ENCODE peak calls at places on chromosomes 2 and 18, in seven cellular contexts. O is A549, J is transverse colon, P is K562, S is right lobe of liver, B is GM12878, V is IMR-90. D is an unnamed sample.
A peak's percentile ranks its signal among the peaks of the same experiment; 100 is the strongest.

GRCh38 chr2:158049129-158049855 is 52.4 kb upstream of the UPP2 start:
- DNase-seq in V (no peak), S (no peak), B (no peak), P (no peak), O (no peak), J (no peak), D (no peak)

GRCh38 chr2:232574674-232575403 is 24.4 kb downstream of the EIF4E2 start:
- DNase-seq in B (no peak), O (no peak), J (no peak), P (no peak), S (no peak), V (peak; percentile 83), D (no peak)

GRCh38 chr18:54662986-54663385 is 71.9 kb downstream of the DYNAP start:
- DNase-seq in P (no peak), B (no peak), V (no peak), S (no peak), J (no peak), O (no peak), D (no peak)

GRCh38 chr2:2016912-2017311 is 272.6 kb upstream of the PXDN start:
- DNase-seq in V (no peak), B (no peak), J (no peak), O (no peak), P (no peak), S (no peak), D (no peak)

GRCh38 chr2:68693947-68694346 is 40.7 kb upstream of the ARHGAP25 start:
- DNase-seq in P (no peak), V (no peak), J (no peak), S (no peak), O (no peak), B (no peak), D (no peak)

GRCh38 chr2:189092936-189093335 is 86.6 kb downstream of the COL5A2 start:
- DNase-seq in S (no peak), O (no peak), V (peak; percentile 75), P (no peak), J (peak; percentile 13), B (no peak), D (peak; percentile 47)

GRCh38 chr2:217074576-217075224 is 214.8 kb upstream of the TNP1 start:
- DNase-seq in O (no peak), P (no peak), V (peak; percentile 60), B (no peak), J (no peak), S (no peak), D (no peak)

GRCh38 chr2:201149064-201149820 is 33.3 kb downstream of the CFLAR start:
- DNase-seq in P (no peak), O (peak; percentile 58), V (peak; percentile 96), B (no peak), S (no peak), J (no peak), D (no peak)

GRCh38 chr2:105888625-105889024 is 143.9 kb downstream of the NCK2 start:
- DNase-seq in O (no peak), V (no peak), S (no peak), P (peak; percentile 47), J (no peak), B (no peak), D (no peak)

GRCh38 chr2:101556033-101556459 is 81.1 kb upstream of the RFX8 start:
- DNase-seq in O (no peak), P (no peak), S (no peak), J (no peak), B (no peak), V (no peak), D (no peak)

GRCh38 chr2:224894356-224894755 is 147.9 kb downstream of the DOCK10 start:
- DNase-seq in J (no peak), S (no peak), P (no peak), O (no peak), B (peak; percentile 71), V (no peak), D (no peak)

GRCh38 chr2:176169711-176170110 is 12.6 kb downstream of the HOXD3 start:
- DNase-seq in P (no peak), V (no peak), B (no peak), J (no peak), O (no peak), S (no peak), D (no peak)

GRCh38 chr2:46923011-46923669 is 7.5 kb upstream of the MCFD2 start:
- DNase-seq in J (no peak), B (no peak), V (no peak), S (no peak), O (no peak), P (no peak), D (no peak)

GRCh38 chr18:79850731-79851130 is 53.0 kb downstream of the KCNG2 start:
- DNase-seq in B (no peak), S (no peak), J (no peak), O (no peak), P (no peak), V (no peak), D (no peak)

GRCh38 chr2:168490015-168490874 is 34.2 kb downstream of the CERS6 start:
- DNase-seq in J (no peak), B (peak; percentile 92), S (no peak), O (peak; percentile 6), P (peak; percentile 74), V (peak; percentile 34), D (no peak)

GRCh38 chr2:236240228-236240990 is 23.8 kb downstream of the ASB18 start:
- DNase-seq in S (no peak), J (no peak), V (peak; percentile 31), P (no peak), O (no peak), B (no peak), D (no peak)

GRCh38 chr2:46770622-46771021 is 145.0 kb downstream of the MCFD2 start:
- DNase-seq in P (no peak), S (no peak), J (no peak), B (no peak), O (peak; percentile 55), V (peak; percentile 96), D (no peak)

GRCh38 chr2:193869564-193869963 is 1674.8 kb upstream of the TMEFF2 start:
- DNase-seq in S (no peak), B (no peak), V (no peak), O (no peak), J (no peak), P (no peak), D (no peak)

GRCh38 chr18:74498712-74499629 is 2.8 kb downstream of the CNDP2 start:
- DNase-seq in P (peak; percentile 78), V (no peak), J (peak; percentile 71), O (no peak), B (peak; percentile 56), S (peak; percentile 76), D (no peak)

GRCh38 chr2:176976766-176977165 is 235.8 kb upstream of the HNRNPA3 start:
- DNase-seq in V (no peak), O (no peak), P (no peak), S (no peak), B (no peak), J (no peak), D (no peak)

GRCh38 chr18:73118121-73118816 is 250.5 kb upstream of the NETO1 start:
- DNase-seq in P (no peak), S (no peak), O (no peak), V (peak; percentile 72), B (no peak), J (no peak), D (no peak)

GRCh38 chr2:219418570-219419189 is 503 bp downstream of the DES start:
- DNase-seq in V (no peak), P (no peak), B (no peak), S (no peak), J (no peak), O (no peak), D (no peak)
- TF ChIP-seq POLR2A in V (no peak), P (no peak), B (no peak), S (no peak), J (peak; percentile 23), O (no peak), D (no peak)

GRCh38 chr18:26133652-26134051 is at the start of gene PSMA8:
- DNase-seq in V (no peak), P (no peak), O (no peak), S (peak; percentile 37), B (no peak), J (peak; percentile 17), D (no peak)
- TF ChIP-seq POLR2A in V (no peak), P (no peak), O (no peak), S (no peak), B (no peak), J (no peak), D (no peak)

GRCh38 chr2:143934170-143934912 is 585.6 kb downstream of the ZEB2 start:
- DNase-seq in B (no peak), O (no peak), S (no peak), P (no peak), J (no peak), V (no peak), D (no peak)

GRCh38 chr2:143937563-143938346 is 582.2 kb downstream of the ZEB2 start:
- DNase-seq in B (no peak), P (no peak), S (no peak), J (no peak), O (no peak), V (no peak), D (no peak)

GRCh38 chr2:143939976-143940375 is 579.9 kb downstream of the ZEB2 start:
- DNase-seq in V (peak; percentile 51), P (no peak), O (no peak), J (no peak), B (no peak), S (no peak), D (no peak)

GRCh38 chr2:143934913-143935310 is 585.0 kb downstream of the ZEB2 start:
- DNase-seq in V (peak; percentile 59), J (no peak), B (no peak), P (no peak), S (no peak), O (no peak), D (no peak)

DNA sequence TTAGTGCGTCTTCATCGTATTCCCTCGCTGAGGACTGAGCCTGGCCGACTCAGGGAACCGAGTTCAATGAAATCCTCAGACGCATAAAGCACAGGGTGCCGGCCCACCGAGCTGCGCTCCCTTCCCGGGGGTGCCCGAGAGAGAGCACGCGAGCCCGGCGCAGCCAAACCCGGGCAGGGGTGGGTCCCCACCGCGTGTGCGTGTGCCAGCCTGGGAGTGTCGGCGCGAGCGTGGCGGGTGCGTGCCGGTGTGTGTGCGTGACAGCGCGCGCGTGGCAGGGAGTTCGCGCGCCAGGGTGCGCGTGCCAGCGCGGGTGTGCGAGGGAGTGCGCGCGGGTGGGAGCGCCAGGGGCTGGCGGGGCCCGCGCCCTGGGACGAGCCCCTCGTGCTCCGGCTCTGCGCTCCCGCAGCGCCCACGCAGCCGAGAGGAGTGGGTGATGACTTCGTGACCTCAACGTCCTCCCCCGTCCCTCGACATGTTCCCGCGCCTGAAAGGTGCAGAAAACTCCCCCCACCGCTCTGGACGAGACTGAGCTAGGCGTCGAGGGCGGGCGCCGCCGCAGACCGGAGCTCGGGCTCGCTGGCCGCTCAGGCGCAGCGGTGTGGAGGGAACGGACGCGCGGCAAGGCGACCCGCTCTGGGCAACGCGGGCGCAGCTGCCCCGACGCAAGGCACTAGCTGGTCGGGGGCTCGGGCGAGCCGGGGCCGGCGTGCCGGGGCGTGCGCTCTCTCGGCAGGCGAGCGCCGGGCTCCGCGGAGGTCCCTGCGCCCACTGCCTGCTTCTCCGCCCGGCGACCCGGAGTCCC is 583.0 kb downstream of the ZEB2 start:
- DNase-seq in B (no peak), O (no peak), S (peak; percentile 30), J (no peak), V (peak; percentile 31), P (no peak), D (peak; percentile 23)
- TF ChIP-seq POLR2A in B (no peak), O (no peak), S (no peak), J (no peak), V (no peak), P (no peak), D (no peak)

DNA sequence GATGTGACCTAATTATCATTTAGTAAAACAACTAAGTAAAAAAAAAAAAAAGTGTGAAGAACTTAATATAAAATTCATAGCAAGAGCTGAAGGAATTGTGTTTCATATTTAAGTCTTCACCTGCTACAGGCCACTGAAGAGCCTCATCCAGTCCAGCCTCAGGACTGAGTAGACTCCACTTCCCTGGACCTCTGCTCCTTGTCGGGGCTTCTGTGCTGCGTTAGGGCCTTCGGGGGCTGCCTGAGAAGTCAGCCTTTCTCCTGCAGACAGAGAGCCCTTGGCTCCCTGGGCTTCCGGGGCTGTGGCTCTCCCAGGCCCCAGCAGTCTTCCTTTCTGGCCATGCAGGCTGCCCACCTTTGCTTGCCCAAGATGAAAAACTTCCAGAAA is 95.5 kb downstream of the MTCL1 start:
- DNase-seq in B (no peak), O (no peak), V (no peak), P (no peak), S (no peak), J (no peak), D (no peak)
- TF ChIP-seq POLR2A in B (no peak), O (no peak), V (peak; percentile 12), P (no peak), S (no peak), J (no peak), D (no peak)